ENCODE peak calls at places on chromosome 17, in four cellular contexts. W, N, R and Z are unnamed samples.
A peak's percentile ranks its signal among the peaks of the same experiment; 100 is the strongest.

GRCh38 chr17:50219345-50219744 is 17.9 kb upstream of the COL1A1 start:
- DNase-seq in W (no peak), N (peak; percentile 79), R (no peak), Z (no peak)

GRCh38 chr17:61848247-61848646 is 15.1 kb downstream of the BRIP1 start:
- DNase-seq in W (no peak), N (no peak), R (no peak), Z (no peak)

GRCh38 chr17:1492249-1493206 is at the start of gene MYO1C:
- DNase-seq in W (no peak), N (no peak), R (no peak), Z (peak; percentile 51)

GRCh38 chr17:81547614-81547982 is 4.6 kb downstream of the FAAP100 start:
- DNase-seq in W (no peak), N (no peak), R (no peak), Z (no peak)

GRCh38 chr17:3657588-3657869 is 10.8 kb downstream of the TAX1BP3 start:
- DNase-seq in W (no peak), N (no peak), R (no peak), Z (no peak)

GRCh38 chr17:73396429-73397277 is 84.9 kb upstream of the CDC42EP4 start:
- DNase-seq in W (no peak), N (no peak), R (no peak), Z (no peak)

GRCh38 chr17:1323336-1323735 is 43.9 kb downstream of the TRARG1 start:
- DNase-seq in W (no peak), N (no peak), R (no peak), Z (no peak)

GRCh38 chr17:16293918-16294317 is 59.4 kb downstream of the CENPV start:
- DNase-seq in W (no peak), N (no peak), R (no peak), Z (no peak)

GRCh38 chr17:13024526-13025263 is 6.9 kb upstream of the ELAC2 start:
- DNase-seq in W (peak; percentile 66), N (peak; percentile 91), R (peak; percentile 85), Z (peak; percentile 42)

GRCh38 chr17:13833921-13834320 is 232.2 kb upstream of the HS3ST3A1 start:
- DNase-seq in W (no peak), N (no peak), R (no peak), Z (no peak)

GRCh38 chr17:47818002-47818695 is 3.4 kb downstream of the OSBPL7 start:
- DNase-seq in W (no peak), N (no peak), R (no peak), Z (no peak)

GRCh38 chr17:42819939-42820535 is 4.0 kb downstream of the BECN1 start:
- DNase-seq in W (peak; percentile 51), N (no peak), R (peak; percentile 65), Z (no peak)

GRCh38 chr17:81338301-81339179 is 43.4 kb upstream of the SLC38A10 start:
- DNase-seq in W (no peak), N (no peak), R (no peak), Z (no peak)

GRCh38 chr17:78127240-78127887 is 1.2 kb downstream of the TMC6 start:
- DNase-seq in W (peak; percentile 76), N (no peak), R (peak; percentile 68), Z (no peak)

GRCh38 chr17:57761887-57762286 is 16.8 kb upstream of the CCDC182 start:
- DNase-seq in W (no peak), N (no peak), R (no peak), Z (no peak)

GRCh38 chr17:70352834-70353233 is 183.5 kb downstream of the KCNJ2 start:
- DNase-seq in W (no peak), N (no peak), R (no peak), Z (no peak)

GRCh38 chr17:12035713-12036112 is 15.0 kb downstream of the MAP2K4 start:
- DNase-seq in W (no peak), N (no peak), R (no peak), Z (no peak)

GRCh38 chr17:8163978-8164814 is 1.4 kb upstream of the VAMP2 start:
- DNase-seq in W (peak; percentile 73), N (no peak), R (no peak), Z (no peak)

GRCh38 chr17:38568845-38569510 is 36.8 kb downstream of the SRCIN1 start:
- DNase-seq in W (no peak), N (no peak), R (no peak), Z (no peak)
- TF ChIP-seq CTCF in W (no peak), N (no peak), R (no peak), Z (no peak)

DNA sequence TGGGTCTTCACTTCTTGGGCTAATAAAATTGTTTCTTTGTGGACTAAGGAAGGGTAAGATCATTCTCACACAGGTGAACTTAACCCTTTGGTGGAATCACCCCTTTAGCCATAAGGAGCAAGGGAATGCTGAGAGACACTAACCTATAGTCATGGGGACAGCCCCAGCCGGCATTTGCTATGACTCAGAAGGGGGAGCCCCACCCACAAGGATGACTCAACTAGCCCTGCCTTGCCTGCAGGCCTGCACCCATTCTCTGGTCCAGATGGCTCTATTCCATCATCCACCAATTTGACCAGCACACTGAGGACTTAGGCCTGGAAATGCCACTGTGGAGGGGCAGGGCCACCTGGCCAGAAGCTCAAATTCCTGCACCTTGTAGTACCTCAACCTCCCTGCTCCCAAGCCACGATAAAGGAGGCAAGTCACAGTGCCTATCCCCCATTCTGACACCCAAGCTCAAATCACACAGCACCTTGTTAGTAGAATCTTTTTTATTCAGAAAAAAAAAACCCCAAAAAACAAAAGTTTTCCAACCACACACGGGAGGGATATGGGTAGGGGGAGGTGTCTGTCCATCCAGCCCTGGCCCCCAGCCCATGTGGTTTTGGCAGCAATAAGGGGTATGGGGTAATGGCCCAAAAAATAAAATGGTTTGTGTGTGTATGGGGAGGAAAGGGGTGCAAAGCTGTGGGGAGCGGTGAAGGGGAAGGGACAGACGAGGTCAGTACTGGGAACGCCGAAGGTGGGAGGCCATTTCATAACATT is 3.0 kb downstream of the PFN1 start:
- DNase-seq in W (peak; percentile 87), N (no peak), R (no peak), Z (no peak)
- TF ChIP-seq CTCF in W (no peak), N (no peak), R (no peak), Z (no peak)

DNA sequence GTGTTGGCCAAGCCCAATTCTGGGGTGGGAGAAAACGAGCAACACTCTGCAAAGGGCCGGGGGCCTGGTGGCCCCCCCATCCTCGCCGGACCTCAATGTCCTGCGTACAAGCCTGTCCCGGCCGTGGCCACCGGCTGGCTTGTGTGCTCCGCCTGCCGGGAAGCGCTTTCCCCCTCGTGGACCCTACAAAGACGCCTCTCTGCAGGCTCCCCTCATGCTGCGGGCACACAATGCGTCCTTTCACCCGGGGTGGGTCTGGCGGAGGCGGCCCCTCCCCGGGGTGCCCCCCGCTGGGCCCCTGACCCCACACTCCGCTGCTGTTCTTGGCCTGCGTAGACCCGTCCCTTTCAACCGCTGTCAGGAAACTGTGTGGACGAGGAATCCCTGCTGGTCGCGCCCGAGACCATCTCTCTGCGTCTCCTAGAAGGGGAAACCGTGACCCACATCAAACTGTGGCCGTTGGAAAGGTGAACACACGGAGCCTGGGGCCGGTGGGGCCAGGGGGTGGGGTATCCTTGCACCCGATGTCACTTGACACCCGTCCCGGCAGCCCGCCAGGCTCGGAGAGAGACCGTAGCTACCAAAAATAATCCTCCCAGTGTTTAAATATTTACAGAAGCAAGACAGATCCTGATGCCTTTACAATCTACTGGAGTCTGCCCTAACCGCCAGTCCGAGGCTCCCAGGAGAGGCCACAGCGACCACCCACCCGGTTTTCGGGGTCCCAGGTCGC is 43.6 kb downstream of the TBC1D16 start:
- DNase-seq in W (peak; percentile 48), N (no peak), R (peak; percentile 40), Z (no peak)
- TF ChIP-seq CTCF in W (peak; percentile 25), N (peak; percentile 38), R (peak; percentile 48), Z (no peak)

DNA sequence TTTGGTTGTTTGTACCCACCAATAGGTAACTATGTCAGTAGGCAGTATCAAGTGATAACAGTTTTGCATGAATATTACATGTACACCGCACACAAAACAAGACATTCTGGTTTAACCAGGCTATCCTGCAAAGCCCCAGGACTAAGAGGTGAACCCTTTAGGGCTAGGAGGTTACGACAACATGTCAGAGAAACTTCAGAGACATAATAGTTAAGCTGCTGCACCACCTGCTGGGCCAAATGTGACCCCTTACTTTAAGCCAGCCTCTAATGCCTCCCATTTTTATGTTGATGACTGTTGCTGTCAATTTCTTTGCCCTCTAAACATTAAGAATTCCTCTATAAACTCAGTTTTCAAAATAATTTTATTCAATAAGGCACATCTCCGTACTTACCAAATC is 15.4 kb downstream of the SRP68 start:
- DNase-seq in W (no peak), N (no peak), R (no peak), Z (no peak)
- TF ChIP-seq CTCF in W (no peak), N (no peak), R (no peak), Z (no peak)

DNA sequence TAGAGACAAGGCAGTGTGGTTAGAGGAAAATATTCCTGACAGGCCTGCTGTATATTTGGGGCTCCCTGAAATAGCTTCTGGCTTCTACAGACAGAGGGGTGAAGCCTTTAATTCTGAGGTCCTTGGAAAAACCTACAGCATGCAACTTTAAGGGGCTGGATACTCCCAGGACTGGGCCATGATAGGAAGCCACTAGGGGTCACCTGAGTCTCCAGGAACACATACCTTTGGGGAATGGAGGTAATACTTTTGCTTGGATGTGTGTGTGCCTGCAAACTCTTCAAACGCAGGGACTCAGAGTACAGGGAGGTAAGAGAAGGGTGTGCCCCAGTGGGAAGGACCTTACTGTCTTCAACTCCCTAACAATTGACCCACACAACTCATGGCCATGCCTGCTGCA is 4.1 kb downstream of the ASIC2 start:
- DNase-seq in W (no peak), N (no peak), R (no peak), Z (no peak)
- TF ChIP-seq CTCF in W (no peak), N (no peak), R (no peak), Z (no peak)